ENCODE peak calls at places on chromosomes 1 and 21, in four cellular contexts. F is IMR-90, U is trophoblast cell, C is mesenchymal stem cell. B is an unnamed sample. For H3K27me3, the result is how much of the 10 kb centered on the place peaks cover.

GRCh38 chr1:106676021-106676420 is 380.5 kb upstream of the PRMT6 start:
- DNase-seq in F (no peak), U (no peak), C (no peak), B (no peak)

GRCh38 chr21:41861987-41862386 is 17.2 kb downstream of the PRDM15 start:
- DNase-seq in U (no peak), C (no peak), F (no peak), B (peak)

GRCh38 chr1:230381564-230381963 is 44.6 kb downstream of the PGBD5 start:
- DNase-seq in C (no peak), F (no peak), U (no peak), B (no peak)

GRCh38 chr1:71157715-71158114 is 76.9 kb upstream of the ZRANB2 start:
- DNase-seq in C (no peak), U (no peak), F (no peak), B (no peak)

GRCh38 chr1:206850401-206850800 is 15.0 kb upstream of the IL20 start:
- DNase-seq in U (no peak), F (no peak), C (no peak), B (no peak)

GRCh38 chr1:170395149-170395548 is 136.8 kb upstream of the GORAB start:
- DNase-seq in F (no peak), C (no peak), U (no peak), B (no peak)

GRCh38 chr1:955439-955838 is 3.6 kb downstream of the NOC2L start:
- DNase-seq in F (no peak), U (no peak), C (no peak), B (no peak)

GRCh38 chr1:147853391-147853790 is 49.2 kb upstream of the GJA8 start:
- DNase-seq in U (peak), C (peak), F (peak), B (no peak)

GRCh38 chr1:33270808-33271465 is 14.6 kb downstream of the ZNF362 start:
- DNase-seq in U (no peak), F (no peak), C (no peak), B (no peak)

DNA sequence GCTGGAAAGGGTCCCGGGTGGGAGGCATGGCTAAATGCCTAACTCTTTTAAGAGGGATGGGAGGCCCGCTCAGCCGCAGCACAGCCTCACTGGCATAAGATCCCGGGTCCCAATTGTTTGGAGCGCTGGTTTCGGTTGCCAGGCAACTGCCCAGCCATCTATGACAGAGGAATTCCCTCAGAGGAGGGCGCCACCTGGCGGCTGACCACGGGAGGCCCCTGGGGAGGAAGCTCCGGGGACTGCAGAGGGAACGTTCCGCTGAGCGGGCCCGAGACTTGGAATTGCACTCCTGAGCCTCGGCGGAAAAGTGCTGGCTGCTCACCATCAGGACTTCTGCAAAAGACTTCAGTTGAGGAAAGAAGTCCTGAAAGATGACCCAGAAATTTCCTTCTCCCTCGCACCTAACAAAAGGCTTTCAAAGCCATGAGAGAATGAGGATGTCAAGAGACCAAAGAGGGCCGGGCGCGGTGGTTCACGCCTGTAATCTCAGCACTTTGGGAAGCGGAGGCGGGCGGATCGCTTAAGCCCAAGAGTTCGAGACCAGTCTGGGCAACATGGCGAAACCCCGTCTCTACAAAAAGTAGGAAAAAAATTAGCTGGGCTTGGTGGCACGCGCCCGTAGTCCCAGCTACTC is 1.1 kb upstream of the ELAPOR1 start:
- DNase-seq in C (peak), U (peak), F (peak), B (peak)
- H3K27me3 ChIP-seq in C (half or more), U (under half), F (under half), B (under half)

GRCh38 chr1:9724706-9725476 is 73.4 kb downstream of the PIK3CD start:
- DNase-seq in C (peak), F (peak), U (peak), B (peak)
- H4K8ac ChIP-seq in C (no peak), F (no peak), U (no peak), B (no peak)

GRCh38 chr1:10074855-10075418 is 42.2 kb downstream of the UBE4B start:
- DNase-seq in F (peak), C (peak), U (no peak), B (no peak)
- H3K27me3 ChIP-seq in F (under half), C (under half), U (under half), B (under half)

GRCh38 chr1:114536043-114536442 is 25.0 kb upstream of the TRIM33 start:
- DNase-seq in F (no peak), C (no peak), U (no peak), B (no peak)
- H4K8ac ChIP-seq in F (no peak), C (no peak), U (no peak), B (no peak)

GRCh38 chr1:162204129-162204882 is 134.8 kb downstream of the NOS1AP start:
- DNase-seq in F (no peak), C (no peak), U (no peak), B (no peak)
- H3K27me3 ChIP-seq in F (under half), C (under half), U (under half), B (under half)